ENCODE peak calls at places on chromosome 18, in nine cellular contexts. One of them, this sample, is unnamed.
A peak's percentile ranks its signal among the peaks of the same experiment; 100 is the strongest.

GRCh38 chr18:63192171-63192884 is 127.2 kb downstream of the BCL2 start:
- DNase-seq in GM23338: no peak
- DNase-seq in astrocyte of the cerebellum: no peak
- DNase-seq in tibial artery: no peak
- DNase-seq in IMR-90: no peak
- DNase-seq in NB4: peak; percentile 46
- DNase-seq in astrocyte of the spinal cord: no peak
- DNase-seq in GM12865: peak; percentile 61
- DNase-seq in left ventricle myocardium inferior: no peak
- DNase-seq in this sample: no peak

GRCh38 chr18:79917351-79918088 is 33.9 kb downstream of the SLC66A2 start:
- DNase-seq in left ventricle myocardium inferior: no peak
- DNase-seq in astrocyte of the spinal cord: no peak
- DNase-seq in tibial artery: peak; percentile 50
- DNase-seq in NB4: no peak
- DNase-seq in GM23338: no peak
- DNase-seq in IMR-90: no peak
- DNase-seq in astrocyte of the cerebellum: no peak
- DNase-seq in GM12865: no peak
- DNase-seq in this sample: peak; percentile 14

GRCh38 chr18:65287642-65288041 is 463.2 kb upstream of the CDH7 start:
- DNase-seq in left ventricle myocardium inferior: no peak
- DNase-seq in astrocyte of the cerebellum: no peak
- DNase-seq in GM23338: no peak
- DNase-seq in GM12865: no peak
- DNase-seq in IMR-90: no peak
- DNase-seq in NB4: no peak
- DNase-seq in astrocyte of the spinal cord: no peak
- DNase-seq in tibial artery: no peak
- DNase-seq in this sample: no peak

GRCh38 chr18:47545613-47546012 is 294.2 kb upstream of the SKOR2 start:
- DNase-seq in IMR-90: no peak
- DNase-seq in tibial artery: no peak
- DNase-seq in left ventricle myocardium inferior: no peak
- DNase-seq in astrocyte of the cerebellum: no peak
- DNase-seq in GM23338: peak; percentile 68
- DNase-seq in astrocyte of the spinal cord: no peak
- DNase-seq in GM12865: peak; percentile 3
- DNase-seq in NB4: no peak
- DNase-seq in this sample: no peak

GRCh38 chr18:43789234-43790000 is 512.1 kb upstream of the SYT4 start:
- DNase-seq in NB4: no peak
- DNase-seq in IMR-90: no peak
- DNase-seq in astrocyte of the cerebellum: peak; percentile 19
- DNase-seq in tibial artery: no peak
- DNase-seq in GM23338: peak; percentile 29
- DNase-seq in astrocyte of the spinal cord: peak; percentile 45
- DNase-seq in GM12865: no peak
- DNase-seq in left ventricle myocardium inferior: no peak
- DNase-seq in this sample: no peak

GRCh38 chr18:23938901-23939341 is 75.6 kb upstream of the TTC39C start:
- DNase-seq in IMR-90: no peak
- DNase-seq in GM23338: no peak
- DNase-seq in GM12865: no peak
- DNase-seq in left ventricle myocardium inferior: no peak
- DNase-seq in astrocyte of the spinal cord: no peak
- DNase-seq in astrocyte of the cerebellum: no peak
- DNase-seq in NB4: no peak
- DNase-seq in tibial artery: no peak
- DNase-seq in this sample: no peak

GRCh38 chr18:35454803-35455202 is 43.0 kb downstream of the INO80C start:
- DNase-seq in astrocyte of the cerebellum: no peak
- DNase-seq in IMR-90: no peak
- DNase-seq in GM23338: no peak
- DNase-seq in GM12865: no peak
- DNase-seq in tibial artery: no peak
- DNase-seq in left ventricle myocardium inferior: no peak
- DNase-seq in astrocyte of the spinal cord: no peak
- DNase-seq in NB4: no peak
- DNase-seq in this sample: no peak

GRCh38 chr18:11149441-11150270 is at the start of gene PIEZO2:
- DNase-seq in GM23338: peak; percentile 85
- DNase-seq in astrocyte of the spinal cord: peak; percentile 46
- DNase-seq in left ventricle myocardium inferior: peak; percentile 42
- DNase-seq in astrocyte of the cerebellum: peak; percentile 16
- DNase-seq in GM12865: peak; percentile 89
- DNase-seq in NB4: no peak
- DNase-seq in IMR-90: peak; percentile 65
- DNase-seq in tibial artery: peak; percentile 73
- DNase-seq in this sample: no peak

GRCh38 chr18:77366725-77367641 is 117.3 kb downstream of the GALR1 start:
- DNase-seq in left ventricle myocardium inferior: no peak
- DNase-seq in astrocyte of the cerebellum: no peak
- DNase-seq in GM12865: no peak
- DNase-seq in tibial artery: no peak
- DNase-seq in NB4: peak; percentile 36
- DNase-seq in astrocyte of the spinal cord: peak; percentile 71
- DNase-seq in GM23338: peak; percentile 6
- DNase-seq in IMR-90: no peak
- DNase-seq in this sample: no peak

GRCh38 chr18:69564602-69565001 is 163.9 kb downstream of the DOK6 start:
- DNase-seq in GM23338: no peak
- DNase-seq in astrocyte of the spinal cord: no peak
- DNase-seq in IMR-90: no peak
- DNase-seq in left ventricle myocardium inferior: no peak
- DNase-seq in GM12865: no peak
- DNase-seq in tibial artery: no peak
- DNase-seq in NB4: no peak
- DNase-seq in astrocyte of the cerebellum: no peak
- DNase-seq in this sample: no peak

GRCh38 chr18:49869354-49869753 is 56.0 kb upstream of the ACAA2 start:
- DNase-seq in NB4: no peak
- DNase-seq in astrocyte of the cerebellum: no peak
- DNase-seq in tibial artery: no peak
- DNase-seq in GM12865: no peak
- DNase-seq in GM23338: no peak
- DNase-seq in left ventricle myocardium inferior: no peak
- DNase-seq in IMR-90: no peak
- DNase-seq in astrocyte of the spinal cord: no peak
- DNase-seq in this sample: no peak

GRCh38 chr18:32730620-32731021 is 42.2 kb downstream of the KLHL14 start:
- DNase-seq in left ventricle myocardium inferior: no peak
- DNase-seq in tibial artery: no peak
- DNase-seq in astrocyte of the spinal cord: peak; percentile 58
- DNase-seq in GM12865: peak; percentile 44
- DNase-seq in NB4: no peak
- DNase-seq in IMR-90: no peak
- DNase-seq in GM23338: no peak
- DNase-seq in astrocyte of the cerebellum: peak; percentile 48
- DNase-seq in this sample: no peak

GRCh38 chr18:69469444-69469919 is 68.8 kb downstream of the DOK6 start:
- DNase-seq in IMR-90: no peak
- DNase-seq in astrocyte of the cerebellum: no peak
- DNase-seq in tibial artery: no peak
- DNase-seq in GM23338: peak; percentile 80
- DNase-seq in NB4: peak; percentile 47
- DNase-seq in astrocyte of the spinal cord: no peak
- DNase-seq in left ventricle myocardium inferior: no peak
- DNase-seq in GM12865: peak; percentile 3
- DNase-seq in this sample: no peak

GRCh38 chr18:12432881-12433280 is 25.2 kb downstream of the PRELID3A start:
- DNase-seq in IMR-90: no peak
- DNase-seq in NB4: no peak
- DNase-seq in GM12865: no peak
- DNase-seq in tibial artery: no peak
- DNase-seq in left ventricle myocardium inferior: no peak
- DNase-seq in GM23338: no peak
- DNase-seq in astrocyte of the cerebellum: no peak
- DNase-seq in astrocyte of the spinal cord: no peak
- DNase-seq in this sample: no peak

GRCh38 chr18:34913837-34914755 is 127.1 kb upstream of the MAPRE2 start:
- DNase-seq in NB4: peak; percentile 16
- DNase-seq in GM23338: no peak
- DNase-seq in GM12865: no peak
- DNase-seq in tibial artery: no peak
- DNase-seq in astrocyte of the spinal cord: peak; percentile 50
- DNase-seq in left ventricle myocardium inferior: no peak
- DNase-seq in IMR-90: peak; percentile 72
- DNase-seq in astrocyte of the cerebellum: no peak
- DNase-seq in this sample: no peak

GRCh38 chr18:29160123-29160522 is 983.2 kb upstream of the CDH2 start:
- DNase-seq in astrocyte of the spinal cord: no peak
- DNase-seq in astrocyte of the cerebellum: no peak
- DNase-seq in GM12865: no peak
- DNase-seq in IMR-90: no peak
- DNase-seq in NB4: no peak
- DNase-seq in left ventricle myocardium inferior: no peak
- DNase-seq in tibial artery: no peak
- DNase-seq in GM23338: peak; percentile 10
- DNase-seq in this sample: no peak

DNA sequence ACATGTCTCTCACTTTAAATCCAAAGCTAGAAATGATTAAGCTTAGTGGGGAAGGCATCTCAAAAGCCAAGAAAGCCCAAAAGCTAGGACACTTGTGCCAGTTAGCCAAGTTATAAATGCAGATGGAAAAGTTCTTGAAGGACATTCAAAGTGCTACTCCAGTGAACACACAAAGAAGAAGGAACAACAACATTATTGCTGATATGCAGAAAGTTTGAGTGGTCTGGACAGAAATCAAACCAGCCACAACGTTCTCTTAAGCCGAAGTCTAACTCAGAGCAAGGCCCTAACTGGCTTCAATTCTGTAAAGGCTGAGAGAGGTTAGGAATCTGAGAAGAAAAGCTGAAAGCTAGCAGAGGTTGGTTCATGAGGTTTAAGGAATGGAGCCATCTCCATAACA is 49.0 kb downstream of the PPP4R1 start:
- DNase-seq in NB4: no peak
- DNase-seq in tibial artery: no peak
- DNase-seq in GM12865: no peak
- DNase-seq in astrocyte of the cerebellum: peak; percentile 6
- DNase-seq in astrocyte of the spinal cord: no peak
- DNase-seq in left ventricle myocardium inferior: no peak
- DNase-seq in GM23338: no peak
- DNase-seq in IMR-90: no peak
- DNase-seq in this sample: no peak
- H3K4me3 ChIP-seq in NB4: no peak overlapping the region
- H3K4me3 ChIP-seq in tibial artery: no peak overlapping the region
- H3K4me3 ChIP-seq in GM12865: no peak overlapping the region
- H3K4me3 ChIP-seq in astrocyte of the cerebellum: no peak overlapping the region
- H3K4me3 ChIP-seq in astrocyte of the spinal cord: no peak overlapping the region
- H3K4me3 ChIP-seq in left ventricle myocardium inferior: no peak overlapping the region
- H3K4me3 ChIP-seq in GM23338: no peak overlapping the region
- H3K4me3 ChIP-seq in IMR-90: no peak overlapping the region
- H3K4me3 ChIP-seq in this sample: no peak overlapping the region

GRCh38 chr18:57209697-57210096 is 62.8 kb downstream of the BOD1L2 start:
- DNase-seq in NB4: peak; percentile 2
- DNase-seq in GM12865: peak; percentile 2
- DNase-seq in astrocyte of the spinal cord: no peak
- DNase-seq in left ventricle myocardium inferior: no peak
- DNase-seq in GM23338: peak; percentile 23
- DNase-seq in tibial artery: no peak
- DNase-seq in IMR-90: no peak
- DNase-seq in astrocyte of the cerebellum: no peak
- DNase-seq in this sample: no peak
- H3K4me3 ChIP-seq in NB4: no peak overlapping the region
- H3K4me3 ChIP-seq in GM12865: no peak overlapping the region
- H3K4me3 ChIP-seq in astrocyte of the spinal cord: no peak overlapping the region
- H3K4me3 ChIP-seq in left ventricle myocardium inferior: peak overlapping the region; percentile 35
- H3K4me3 ChIP-seq in GM23338: peak overlapping the region; percentile 43
- H3K4me3 ChIP-seq in tibial artery: peak overlapping the region; percentile 6
- H3K4me3 ChIP-seq in IMR-90: no peak overlapping the region
- H3K4me3 ChIP-seq in astrocyte of the cerebellum: no peak overlapping the region
- H3K4me3 ChIP-seq in this sample: no peak overlapping the region

GRCh38 chr18:54387631-54388030 is 29.9 kb downstream of the C18orf54 start:
- DNase-seq in left ventricle myocardium inferior: no peak
- DNase-seq in astrocyte of the spinal cord: no peak
- DNase-seq in GM12865: no peak
- DNase-seq in tibial artery: no peak
- DNase-seq in IMR-90: no peak
- DNase-seq in GM23338: no peak
- DNase-seq in astrocyte of the cerebellum: no peak
- DNase-seq in NB4: no peak
- DNase-seq in this sample: no peak

GRCh38 chr18:54390838-54391237 is 33.1 kb downstream of the C18orf54 start:
- DNase-seq in IMR-90: no peak
- DNase-seq in astrocyte of the cerebellum: no peak
- DNase-seq in GM23338: no peak
- DNase-seq in NB4: no peak
- DNase-seq in GM12865: no peak
- DNase-seq in tibial artery: no peak
- DNase-seq in left ventricle myocardium inferior: no peak
- DNase-seq in astrocyte of the spinal cord: no peak
- DNase-seq in this sample: no peak

GRCh38 chr18:54388203-54389142 is 30.8 kb downstream of the C18orf54 start:
- DNase-seq in astrocyte of the cerebellum: peak; percentile 74
- DNase-seq in NB4: peak; percentile 60
- DNase-seq in IMR-90: peak; percentile 85
- DNase-seq in left ventricle myocardium inferior: no peak
- DNase-seq in GM12865: peak; percentile 77
- DNase-seq in astrocyte of the spinal cord: peak; percentile 90
- DNase-seq in GM23338: peak; percentile 90
- DNase-seq in tibial artery: no peak
- DNase-seq in this sample: peak; percentile 40

GRCh38 chr18:54386043-54386442 is 28.3 kb downstream of the C18orf54 start:
- DNase-seq in GM12865: no peak
- DNase-seq in IMR-90: no peak
- DNase-seq in left ventricle myocardium inferior: no peak
- DNase-seq in astrocyte of the spinal cord: no peak
- DNase-seq in GM23338: peak; percentile 19
- DNase-seq in tibial artery: no peak
- DNase-seq in astrocyte of the cerebellum: no peak
- DNase-seq in NB4: no peak
- DNase-seq in this sample: no peak

DNA sequence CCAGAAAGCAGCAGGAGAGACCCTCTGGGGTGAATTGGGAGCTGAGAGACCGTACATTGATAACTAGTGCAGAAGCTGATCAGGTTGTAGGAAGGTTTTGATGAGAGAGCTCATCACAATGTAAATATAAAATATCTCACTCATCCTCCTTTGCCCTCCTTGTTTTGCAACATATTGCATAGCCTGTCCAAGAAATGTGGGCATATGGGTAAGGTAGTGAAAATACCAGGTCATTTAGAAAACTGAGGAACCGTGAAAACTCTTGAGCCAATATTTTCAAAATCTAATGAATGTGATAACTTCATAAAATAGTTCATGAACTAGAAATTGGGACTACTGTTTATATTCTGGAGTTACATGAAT is 31.4 kb downstream of the C18orf54 start:
- DNase-seq in left ventricle myocardium inferior: no peak
- DNase-seq in tibial artery: no peak
- DNase-seq in GM23338: no peak
- DNase-seq in astrocyte of the cerebellum: no peak
- DNase-seq in IMR-90: no peak
- DNase-seq in NB4: no peak
- DNase-seq in astrocyte of the spinal cord: no peak
- DNase-seq in GM12865: no peak
- DNase-seq in this sample: no peak
- H3K4me3 ChIP-seq in left ventricle myocardium inferior: no peak overlapping the region
- H3K4me3 ChIP-seq in tibial artery: no peak overlapping the region
- H3K4me3 ChIP-seq in GM23338: no peak overlapping the region
- H3K4me3 ChIP-seq in astrocyte of the cerebellum: no peak overlapping the region
- H3K4me3 ChIP-seq in IMR-90: no peak overlapping the region
- H3K4me3 ChIP-seq in NB4: no peak overlapping the region
- H3K4me3 ChIP-seq in astrocyte of the spinal cord: no peak overlapping the region
- H3K4me3 ChIP-seq in GM12865: no peak overlapping the region
- H3K4me3 ChIP-seq in this sample: no peak overlapping the region

GRCh38 chr18:75204262-75204977 is 4.5 kb downstream of the PTGR3 start:
- DNase-seq in IMR-90: peak; percentile 36
- DNase-seq in astrocyte of the cerebellum: no peak
- DNase-seq in GM12865: no peak
- DNase-seq in NB4: no peak
- DNase-seq in astrocyte of the spinal cord: peak; percentile 50
- DNase-seq in GM23338: peak; percentile 68
- DNase-seq in tibial artery: no peak
- DNase-seq in left ventricle myocardium inferior: peak; percentile 50
- DNase-seq in this sample: no peak
- H3K4me3 ChIP-seq in IMR-90: peak overlapping the region; percentile 66
- H3K4me3 ChIP-seq in astrocyte of the cerebellum: peak overlapping the region; percentile 87
- H3K4me3 ChIP-seq in GM12865: no peak overlapping the region
- H3K4me3 ChIP-seq in NB4: no peak overlapping the region
- H3K4me3 ChIP-seq in astrocyte of the spinal cord: peak overlapping the region; percentile 90
- H3K4me3 ChIP-seq in GM23338: peak overlapping the region; percentile 83
- H3K4me3 ChIP-seq in tibial artery: peak overlapping the region; percentile 41
- H3K4me3 ChIP-seq in left ventricle myocardium inferior: peak overlapping the region; percentile 85
- H3K4me3 ChIP-seq in this sample: peak overlapping the region; percentile 52